ENCODE peak calls at places on chromosome 3, in six cellular contexts. M is neural progenitor cell; V is stimulated activated CD4-positive, alpha-beta T cell treated with anti-CD3 and anti-CD28 coated beads, Interleukin-2, amount 100 ng/mL, for 48 hours; F is mucosa of gallbladder; A is cardiac muscle cell; D is hepatic stellate cell. E is an unnamed sample.

GRCh38 chr3:16513141-16514020 is at the start of gene RFTN1:
- DNase-seq in V (peak), A (peak), M (peak), F (peak), D (peak), E (no peak)

GRCh38 chr3:129623447-129624118 is 17.1 kb upstream of the PLXND1 start:
- DNase-seq in F (peak), A (no peak), D (peak), M (no peak), V (no peak), E (no peak)

GRCh38 chr3:128011140-128011539 is 41.1 kb upstream of the SEC61A1 start:
- DNase-seq in F (peak), M (peak), D (no peak), A (peak), V (peak), E (peak)

GRCh38 chr3:62559831-62560445 is 186.6 kb upstream of the FEZF2 start:
- DNase-seq in V (no peak), A (peak), D (peak), M (peak), F (no peak), E (no peak)

GRCh38 chr3:53102601-53103147 is 27.6 kb downstream of the RFT1 start:
- DNase-seq in A (no peak), D (no peak), F (no peak), M (peak), V (peak), E (peak)

GRCh38 chr3:126947429-126947828 is 35.5 kb upstream of the PLXNA1 start:
- DNase-seq in M (no peak), F (peak), V (no peak), D (no peak), A (no peak), E (no peak)

GRCh38 chr3:171342200-171342599 is 118.0 kb downstream of the TNIK start:
- DNase-seq in V (no peak), A (no peak), M (no peak), D (no peak), F (no peak), E (no peak)

GRCh38 chr3:170997966-170998913 is 28.3 kb downstream of the SLC2A2 start:
- DNase-seq in V (no peak), F (no peak), A (no peak), M (no peak), D (no peak), E (no peak)

GRCh38 chr3:190024912-190025311 is 95.8 kb downstream of the P3H2 start:
- DNase-seq in D (peak), V (no peak), F (no peak), M (no peak), A (no peak), E (no peak)

GRCh38 chr3:110234831-110235230 is 836.8 kb upstream of the NECTIN3 start:
- DNase-seq in V (no peak), D (no peak), M (no peak), F (no peak), A (no peak), E (no peak)

GRCh38 chr3:175212896-175213295 is 353.8 kb downstream of the NAALADL2 start:
- DNase-seq in F (no peak), V (no peak), D (no peak), M (no peak), A (no peak), E (no peak)

GRCh38 chr3:160448845-160449659 is 534 bp downstream of the TRIM59 start:
- DNase-seq in A (peak), V (no peak), F (no peak), D (no peak), M (peak), E (no peak)

GRCh38 chr3:50559702-50560101 is 7.8 kb downstream of the C3orf18 start:
- DNase-seq in F (no peak), D (no peak), V (no peak), M (no peak), A (no peak), E (no peak)

GRCh38 chr3:189833996-189834395 is 202.8 kb downstream of the TP63 start:
- DNase-seq in D (no peak), A (no peak), F (no peak), V (no peak), M (no peak), E (no peak)

GRCh38 chr3:46714728-46715506 is 2.8 kb downstream of the PRSS50 start:
- DNase-seq in F (no peak), A (no peak), V (no peak), M (no peak), D (no peak), E (no peak)

GRCh38 chr3:113678773-113679172 is 17.7 kb downstream of the USF3 start:
- DNase-seq in D (no peak), A (no peak), F (no peak), M (no peak), V (no peak), E (no peak)

GRCh38 chr3:100254168-100254777 is 6.5 kb upstream of the TBC1D23 start:
- DNase-seq in F (peak), V (no peak), A (peak), M (peak), D (peak), E (peak)

GRCh38 chr3:115885621-115886020 is 262.3 kb downstream of the GAP43 start:
- DNase-seq in M (peak), V (no peak), F (no peak), D (no peak), A (peak), E (no peak)

GRCh38 chr3:190055773-190056172 is 64.9 kb downstream of the P3H2 start:
- DNase-seq in D (no peak), M (no peak), A (no peak), V (no peak), F (no peak), E (no peak)

GRCh38 chr3:110773413-110773954 is 298.1 kb upstream of the NECTIN3 start:
- DNase-seq in V (no peak), F (no peak), M (no peak), A (no peak), D (peak), E (peak)